ENCODE peak calls at places on chromosomes 11 and 22, in eight cellular contexts. U, V, R, F, Y, B, X and T are unnamed samples.

GRCh38 chr11:48150213-48150612 is 66.4 kb upstream of the OR4B1 start:
- DNase-seq in R (no peak), F (no peak), U (no peak), X (no peak), Y (no peak), V (no peak), B (peak; percentile 58), T (no peak)

GRCh38 chr11:68961245-68961644 is 19.5 kb downstream of the MRGPRD start:
- DNase-seq in V (no peak), X (no peak), R (no peak), F (no peak), U (no peak), B (no peak), Y (no peak), T (no peak)

GRCh38 chr11:61963282-61964057 is 4.0 kb downstream of the FTH1 start:
- DNase-seq in B (no peak), R (peak; percentile 79), F (no peak), V (no peak), X (no peak), U (peak; percentile 72), Y (peak; percentile 70), T (no peak)

GRCh38 chr22:32650553-32651345 is 150.8 kb upstream of the TIMP3 start:
- DNase-seq in B (peak; percentile 47), U (peak; percentile 34), X (no peak), R (no peak), Y (peak; percentile 63), F (no peak), V (no peak), T (no peak)

GRCh38 chr11:116696381-116696941 is 76.3 kb downstream of the BUD13 start:
- DNase-seq in B (no peak), Y (peak; percentile 37), X (no peak), F (no peak), V (no peak), U (peak; percentile 53), R (no peak), T (no peak)

GRCh38 chr22:39474351-39474991 is 17.7 kb downstream of the MGAT3 start:
- DNase-seq in Y (peak; percentile 86), F (no peak), B (peak; percentile 20), U (no peak), R (no peak), V (no peak), X (no peak), T (no peak)

GRCh38 chr11:121572581-121573059 is 119.9 kb upstream of the SORL1-AS1 start:
- DNase-seq in V (no peak), R (no peak), F (no peak), B (no peak), Y (no peak), U (no peak), X (no peak), T (no peak)

GRCh38 chr11:1305558-1306056 is 3.8 kb downstream of the TOLLIP start:
- DNase-seq in V (no peak), B (no peak), X (no peak), R (no peak), Y (no peak), U (no peak), F (no peak), T (no peak)

GRCh38 chr11:70680781-70681281 is 282.5 kb downstream of the CTTN start:
- DNase-seq in Y (no peak), U (no peak), F (no peak), V (no peak), B (no peak), X (no peak), R (no peak), T (no peak)

GRCh38 chr11:1235615-1236315 is 12.9 kb downstream of the MUC5B start:
- DNase-seq in X (no peak), F (no peak), B (no peak), U (no peak), V (no peak), R (no peak), Y (no peak), T (peak; percentile 2)

GRCh38 chr22:33923660-33924246 is 3.5 kb upstream of the LARGE1 start:
- DNase-seq in Y (peak; percentile 70), B (peak; percentile 85), V (no peak), X (no peak), F (peak; percentile 63), U (peak; percentile 59), R (peak; percentile 24), T (no peak)

GRCh38 chr11:29272019-29272654 is 744.7 kb downstream of the KCNA4 start:
- DNase-seq in B (peak; percentile 64), R (no peak), X (no peak), F (no peak), V (no peak), Y (peak; percentile 62), U (peak; percentile 64), T (no peak)

GRCh38 chr11:8631395-8632110 is 37.5 kb upstream of the STK33 start:
- DNase-seq in Y (peak; percentile 86), R (no peak), X (no peak), F (no peak), U (peak; percentile 44), B (peak; percentile 69), V (no peak), T (peak; percentile 25)